ENCODE peak calls at places on chromosomes 12 and 14, in four cellular contexts. Q is CD8-positive, alpha-beta T cell; U is adrenal gland; K is heart left ventricle. J is an unnamed sample. For H3K4me1, the result is how much of the 10 kb centered on the place peaks cover.

GRCh38 chr12:101498252-101498651 is 23.1 kb downstream of the SPIC start:
- DNase-seq in Q (no peak), U (no peak), K (no peak), J (no peak)

GRCh38 chr14:77822741-77823140 is 22.8 kb downstream of the ADCK1 start:
- DNase-seq in Q (no peak), U (no peak), K (no peak), J (no peak)

GRCh38 chr14:68631691-68632590 is 160.9 kb downstream of the ZFP36L1 start:
- DNase-seq in Q (no peak), K (no peak), U (no peak), J (no peak)

GRCh38 chr14:100192250-100192671 is 32.8 kb upstream of the DEGS2 start:
- DNase-seq in K (no peak), Q (no peak), U (peak), J (no peak)

GRCh38 chr14:96509457-96510090 is 7.4 kb downstream of the PAPOLA start:
- DNase-seq in K (no peak), U (no peak), Q (no peak), J (no peak)

GRCh38 chr12:49866859-49867579 is 24.1 kb upstream of the BCDIN3D start:
- DNase-seq in Q (peak), U (peak), K (peak), J (peak)

GRCh38 chr12:132747896-132748295 is 13.7 kb downstream of the ANKLE2 start:
- DNase-seq in K (peak), U (no peak), Q (no peak), J (no peak)

GRCh38 chr14:54226103-54226502 is 170.7 kb upstream of the CDKN3 start:
- DNase-seq in K (no peak), U (no peak), Q (no peak), J (no peak)

GRCh38 chr14:72952171-72952570 is 25.9 kb downstream of the DCAF4 start:
- DNase-seq in U (no peak), K (no peak), Q (no peak), J (no peak)

GRCh38 chr14:59768855-59769254 is 101.7 kb downstream of the RTN1 start:
- DNase-seq in U (no peak), Q (no peak), K (no peak), J (no peak)

GRCh38 chr12:57850924-57851323 is 4.4 kb upstream of the CTDSP2 start:
- DNase-seq in U (no peak), Q (no peak), K (no peak), J (no peak)

GRCh38 chr14:23175823-23176222 is 7.6 kb downstream of the SLC7A8 start:
- DNase-seq in K (no peak), Q (no peak), U (no peak), J (no peak)

GRCh38 chr14:64112859-64113258 is 181.3 kb downstream of the ESR2 start:
- DNase-seq in K (no peak), Q (no peak), U (no peak), J (no peak)

GRCh38 chr14:64114796-64115195 is 179.4 kb downstream of the ESR2 start:
- DNase-seq in Q (no peak), U (no peak), K (no peak), J (no peak)

GRCh38 chr14:64115401-64115800 is 178.8 kb downstream of the ESR2 start:
- DNase-seq in Q (no peak), K (no peak), U (no peak), J (no peak)

GRCh38 chr14:64113279-64113678 is 180.9 kb downstream of the ESR2 start:
- DNase-seq in K (no peak), Q (no peak), U (peak), J (no peak)

DNA sequence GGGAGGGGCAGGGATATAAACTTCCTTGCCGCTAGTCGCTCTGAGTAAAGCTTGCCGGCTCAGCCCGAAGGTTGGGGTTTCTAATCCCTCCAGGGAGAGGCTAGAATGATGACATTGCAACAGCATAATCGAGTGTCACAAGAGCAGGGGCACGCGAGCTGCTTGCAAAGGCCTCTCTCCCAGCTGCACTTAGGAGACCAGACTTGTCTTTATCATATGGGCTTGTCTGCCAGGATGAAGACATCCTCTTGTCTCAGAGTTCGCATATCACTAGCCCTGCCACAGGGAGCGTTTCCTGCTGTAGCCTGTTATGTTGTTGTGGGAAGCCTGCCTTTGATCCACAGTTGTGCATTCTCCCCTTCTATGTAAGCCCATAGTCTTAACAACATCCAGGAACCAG is 180.0 kb downstream of the ESR2 start:
- DNase-seq in K (no peak), U (peak), Q (no peak), J (no peak)
- H3K4me1 ChIP-seq in K (under half), U (under half), Q (under half), J (under half)

GRCh38 chr12:51245476-51246253 is 7.0 kb downstream of the DAZAP2 start:
- DNase-seq in K (no peak), Q (no peak), U (no peak), J (no peak)
- H3K4me1 ChIP-seq in K (under half), Q (under half), U (under half), J (under half)

GRCh38 chr14:69695664-69696527 is 71.0 kb upstream of the SRSF5 start:
- DNase-seq in K (no peak), Q (no peak), U (peak), J (peak)

GRCh38 chr14:69693823-69694729 is 72.9 kb upstream of the SRSF5 start:
- DNase-seq in K (no peak), U (peak), Q (no peak), J (no peak)

GRCh38 chr14:69692542-69693053 is 74.3 kb upstream of the SRSF5 start:
- DNase-seq in Q (no peak), U (no peak), K (no peak), J (no peak)

GRCh38 chr14:69694730-69695663 is 71.9 kb upstream of the SRSF5 start:
- DNase-seq in U (no peak), Q (no peak), K (no peak), J (no peak)

GRCh38 chr14:69693145-69693544 is 73.8 kb upstream of the SRSF5 start:
- DNase-seq in K (no peak), Q (no peak), U (peak), J (no peak)
- H3K4me1 ChIP-seq in K (half or more), Q (under half), U (half or more), J (under half)

DNA sequence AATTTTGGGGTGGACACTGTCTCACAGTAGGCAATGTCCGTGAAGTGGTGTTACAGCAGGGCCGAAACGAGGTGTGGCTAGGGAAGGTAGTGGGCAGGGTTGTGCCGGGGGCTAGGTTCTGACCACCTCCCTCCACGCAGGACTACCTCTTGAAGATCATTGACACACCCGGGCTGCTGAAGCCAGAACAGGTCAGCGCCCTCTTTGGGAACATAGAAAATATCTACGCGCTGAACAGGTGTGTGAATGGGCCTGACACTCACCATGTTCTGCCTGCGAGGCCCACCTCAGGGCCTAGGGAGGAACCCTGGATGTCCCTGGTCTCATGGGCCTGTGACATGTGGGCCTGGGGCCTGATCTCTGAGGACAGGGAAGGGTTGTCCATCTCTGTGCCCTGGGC is 24.6 kb downstream of the PLEKHG3 start:
- DNase-seq in K (no peak), Q (no peak), U (no peak), J (no peak)
- H3K4me1 ChIP-seq in K (half or more), Q (under half), U (under half), J (under half)

GRCh38 chr12:96094201-96094600 is 58.8 kb upstream of the LTA4H start:
- DNase-seq in K (no peak), U (no peak), Q (no peak), J (peak)
- H3K4me1 ChIP-seq in K (under half), U (under half), Q (under half), J (under half)

DNA sequence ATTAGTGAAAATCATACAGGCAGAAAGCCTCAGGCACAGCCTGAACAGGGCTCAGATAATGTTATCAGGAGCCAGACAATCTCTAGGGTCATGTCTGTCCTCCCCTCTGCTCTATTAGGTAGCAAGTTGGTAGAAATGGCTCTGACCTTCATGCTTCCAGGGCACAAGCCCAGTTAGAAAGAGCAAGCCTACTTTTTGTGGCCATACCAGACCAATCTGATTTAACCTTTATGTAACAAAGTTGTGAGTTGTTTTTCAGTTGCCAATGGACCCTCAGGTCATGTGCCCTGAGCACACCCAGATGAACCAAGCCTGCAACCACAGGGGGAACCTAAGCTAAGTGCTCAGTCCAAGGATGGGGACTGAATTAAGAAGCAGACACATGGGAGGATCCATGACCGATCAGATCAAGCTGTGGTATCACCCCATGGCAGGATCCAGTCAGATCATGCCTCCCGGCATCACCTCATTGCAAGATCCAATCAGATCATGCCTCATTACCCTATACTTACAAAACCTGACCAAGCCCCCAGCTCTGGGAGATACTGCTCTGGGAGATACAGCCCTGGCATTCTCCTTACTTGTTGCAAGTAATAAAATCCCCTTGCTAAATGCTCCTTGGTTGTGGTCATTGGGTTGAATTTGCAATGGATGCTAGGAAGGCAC is 18.8 kb upstream of the HIGD1C start:
- DNase-seq in K (no peak), U (no peak), Q (no peak), J (peak)
- H3K4me1 ChIP-seq in K (under half), U (under half), Q (under half), J (under half)

GRCh38 chr12:46777587-46777986 is 48.2 kb downstream of the SLC38A4 start:
- DNase-seq in K (no peak), U (no peak), Q (no peak), J (no peak)

GRCh38 chr12:46775796-46776195 is 50.0 kb downstream of the SLC38A4 start:
- DNase-seq in U (no peak), K (no peak), Q (no peak), J (no peak)

GRCh38 chr12:46771268-46771837 is 54.4 kb downstream of the SLC38A4 start:
- DNase-seq in U (no peak), K (no peak), Q (no peak), J (no peak)

GRCh38 chr12:46773537-46773936 is 52.3 kb downstream of the SLC38A4 start:
- DNase-seq in U (no peak), Q (no peak), K (no peak), J (no peak)

GRCh38 chr12:46774011-46774633 is 51.7 kb downstream of the SLC38A4 start:
- DNase-seq in K (no peak), Q (no peak), U (no peak), J (no peak)
- H3K4me1 ChIP-seq in K (under half), Q (under half), U (under half), J (under half)

GRCh38 chr14:61556455-61556854 is 138.9 kb upstream of the HIF1A start:
- DNase-seq in K (no peak), U (no peak), Q (no peak), J (no peak)
- H3K4me1 ChIP-seq in K (under half), U (under half), Q (under half), J (under half)

DNA sequence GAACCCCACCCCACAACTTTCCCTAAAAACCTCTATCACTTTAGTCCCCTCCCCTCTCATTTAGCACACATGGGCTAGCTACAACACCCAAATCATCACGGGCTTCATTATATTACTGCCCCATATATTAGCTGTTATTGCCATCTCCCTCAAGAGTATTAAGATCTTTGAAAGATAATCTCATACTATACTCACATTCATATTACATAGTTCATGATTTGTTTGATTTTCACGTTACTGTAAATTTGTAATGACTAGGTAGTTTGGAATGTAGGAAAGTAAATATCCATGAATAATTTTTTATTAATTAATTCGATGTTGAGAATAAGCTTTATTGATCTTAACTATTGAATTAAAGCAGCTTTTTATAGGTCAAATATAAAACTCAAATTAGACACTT is 7.9 kb downstream of the DICER1 start:
- DNase-seq in U (no peak), Q (no peak), K (no peak), J (no peak)
- H3K4me1 ChIP-seq in U (under half), Q (under half), K (half or more), J (under half)

DNA sequence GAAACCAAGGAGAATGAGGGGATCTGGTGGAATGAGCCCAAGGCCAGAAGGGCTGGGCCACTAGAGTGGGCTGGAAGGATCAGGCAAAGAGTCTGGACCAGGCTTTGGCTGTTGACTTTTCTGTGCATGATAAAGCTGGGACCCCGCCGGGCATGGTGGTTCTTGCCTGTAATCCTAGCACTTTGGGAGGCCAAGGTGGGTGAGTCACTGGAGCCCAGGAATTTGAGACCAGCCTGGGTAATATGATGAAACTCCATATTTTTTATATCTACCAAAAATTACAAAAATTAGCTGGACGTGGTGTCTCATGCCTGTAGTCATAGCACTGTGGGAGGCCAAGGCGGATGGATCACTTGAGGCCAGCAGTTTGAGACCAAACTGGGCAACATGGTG is 393 bp upstream of the KLHL33 start:
- DNase-seq in K (no peak), Q (no peak), U (no peak), J (no peak)
- H3K4me1 ChIP-seq in K (under half), Q (under half), U (under half), J (under half)